ENCODE peak calls at places on chromosomes 2 and 18, in six cellular contexts. V is SK-MEL-5; F is fibroblast of lung; E is NCI-H2171; B is CD8-positive, alpha-beta memory T cell; S is NCI-H1930. X is an unnamed sample.
A peak's percentile ranks its signal among the peaks of the same experiment; 100 is the strongest.

GRCh38 chr2:119158563-119159347 is at the start of gene C1QL2:
- DNase-seq in V (no peak), F (no peak), E (peak; percentile 60), B (no peak), S (peak; percentile 60), X (no peak)

GRCh38 chr18:49019446-49020045 is 68.8 kb upstream of the SMAD7 start:
- DNase-seq in V (no peak), F (peak; percentile 12), E (no peak), B (no peak), S (no peak), X (peak; percentile 42)

GRCh38 chr18:31302991-31303390 is 15.0 kb upstream of the DSG1 start:
- DNase-seq in V (no peak), F (no peak), E (no peak), B (no peak), S (no peak), X (peak; percentile 8)

GRCh38 chr2:14975401-14975800 is 342.9 kb downstream of the LRATD1 start:
- DNase-seq in V (no peak), F (peak; percentile 31), E (no peak), B (no peak), S (no peak), X (peak; percentile 9)

GRCh38 chr18:51196116-51196810 is 1.2 kb downstream of the MEX3C start:
- DNase-seq in V (no peak), F (peak; percentile 39), E (peak; percentile 16), B (no peak), S (no peak), X (peak; percentile 15)

GRCh38 chr2:208142255-208142924 is 3.6 kb downstream of the CRYGB start:
- DNase-seq in V (no peak), F (peak; percentile 8), E (no peak), B (no peak), S (no peak), X (peak; percentile 4)

GRCh38 chr2:88540346-88540745 is 86.9 kb downstream of the EIF2AK3 start:
- DNase-seq in V (no peak), F (no peak), E (no peak), B (no peak), S (no peak), X (peak; percentile 53)

GRCh38 chr18:79507546-79508480 is 112.1 kb downstream of the NFATC1 start:
- DNase-seq in V (no peak), F (peak; percentile 38), E (no peak), B (peak; percentile 54), S (no peak), X (peak; percentile 41)

GRCh38 chr2:217890445-217890844 is 112.3 kb downstream of the TNS1 start:
- DNase-seq in V (peak; percentile 41), F (peak; percentile 83), E (no peak), B (no peak), S (no peak), X (peak; percentile 93)

GRCh38 chr2:147546109-147546508 is 298.7 kb upstream of the ACVR2A start:
- DNase-seq in V (no peak), F (no peak), E (no peak), B (no peak), S (no peak), X (no peak)

GRCh38 chr18:9806905-9807304 is 78.9 kb upstream of the TXNDC2 start:
- DNase-seq in V (no peak), F (no peak), E (no peak), B (no peak), S (no peak), X (no peak)

GRCh38 chr2:232876071-232876977 is 6.3 kb downstream of the SNORC start:
- DNase-seq in V (no peak), F (no peak), E (peak; percentile 37), B (no peak), S (peak; percentile 78), X (no peak)

GRCh38 chr18:54718436-54718773 is 109.9 kb upstream of the RAB27B start:
- DNase-seq in V (no peak), F (no peak), E (no peak), B (no peak), S (no peak), X (no peak)

GRCh38 chr2:174059178-174059874 is 94.2 kb upstream of the SP3 start:
- DNase-seq in V (no peak), F (peak; percentile 88), E (no peak), B (no peak), S (no peak), X (peak; percentile 93)

GRCh38 chr2:18829331-18829902 is 240.0 kb upstream of the NT5C1B start:
- DNase-seq in V (no peak), F (peak; percentile 18), E (no peak), B (no peak), S (no peak), X (peak; percentile 59)

GRCh38 chr2:230684222-230685164 is 28.1 kb upstream of the CAB39 start:
- DNase-seq in V (no peak), F (no peak), E (no peak), B (no peak), S (no peak), X (peak; percentile 79)

GRCh38 chr2:156563994-156564753 is 128.0 kb downstream of the GPD2 start:
- DNase-seq in V (no peak), F (no peak), E (no peak), B (no peak), S (no peak), X (no peak)

GRCh38 chr2:15941483-15941853 is 1.1 kb downstream of the MYCN start:
- DNase-seq in V (no peak), F (no peak), E (no peak), B (no peak), S (no peak), X (no peak)

GRCh38 chr2:8059255-8059654 is 622.6 kb upstream of the ID2 start:
- DNase-seq in V (no peak), F (no peak), E (peak; percentile 8), B (no peak), S (no peak), X (no peak)

GRCh38 chr18:6373187-6373586 is 41.5 kb downstream of the L3MBTL4 start:
- DNase-seq in V (no peak), F (no peak), E (no peak), B (no peak), S (no peak), X (no peak)

GRCh38 chr2:172578054-172578453 is 22.2 kb downstream of the PDK1 start:
- DNase-seq in V (no peak), F (no peak), E (no peak), B (no peak), S (no peak), X (peak; percentile 21)

GRCh38 chr2:160431441-160431840 is 62.2 kb downstream of the RBMS1 start:
- DNase-seq in V (no peak), F (no peak), E (no peak), B (no peak), S (no peak), X (peak; percentile 50)

GRCh38 chr18:70290482-70291294 is 1.8 kb downstream of the SOCS6 start:
- DNase-seq in V (no peak), F (no peak), E (no peak), B (no peak), S (no peak), X (no peak)

GRCh38 chr2:125643585-125643984 is 1012.4 kb upstream of the GYPC start:
- DNase-seq in V (no peak), F (no peak), E (no peak), B (no peak), S (no peak), X (no peak)

GRCh38 chr2:10135296-10136089 is 13.0 kb downstream of the RRM2 start:
- DNase-seq in V (peak; percentile 94), F (peak; percentile 37), E (peak; percentile 62), B (no peak), S (no peak), X (peak; percentile 53)

GRCh38 chr18:41719808-41720207 is 235.2 kb upstream of the PIK3C3 start:
- DNase-seq in V (no peak), F (no peak), E (no peak), B (no peak), S (no peak), X (no peak)

GRCh38 chr18:75456277-75456676 is 28.8 kb upstream of the SMIM21 start:
- DNase-seq in V (no peak), F (peak; percentile 29), E (no peak), B (no peak), S (no peak), X (no peak)

GRCh38 chr18:77087391-77088141 is 45.0 kb downstream of the MBP start:
- DNase-seq in V (no peak), F (peak; percentile 63), E (no peak), B (no peak), S (no peak), X (no peak)

GRCh38 chr2:127027715-127028114 is 79.2 kb downstream of the BIN1 start:
- DNase-seq in V (no peak), F (no peak), E (no peak), B (no peak), S (no peak), X (no peak)

GRCh38 chr2:221549143-221549542 is 23.0 kb downstream of the EPHA4 start:
- DNase-seq in V (no peak), F (peak; percentile 44), E (no peak), B (no peak), S (no peak), X (peak; percentile 44)

GRCh38 chr2:191049728-191050639 is 36.0 kb upstream of the STAT1 start:
- DNase-seq in V (no peak), F (peak; percentile 41), E (peak; percentile 45), B (no peak), S (no peak), X (peak; percentile 87)

GRCh38 chr2:208791257-208791656 is 384.7 kb downstream of the PTH2R start:
- DNase-seq in V (no peak), F (no peak), E (no peak), B (no peak), S (no peak), X (no peak)

GRCh38 chr2:241964133-241964532 is 94.6 kb downstream of the RTP5 start:
- DNase-seq in V (no peak), F (no peak), E (no peak), B (no peak), S (no peak), X (no peak)

GRCh38 chr2:119696494-119697030 is 17.6 kb downstream of the TMEM177 start:
- DNase-seq in V (no peak), F (no peak), E (no peak), B (no peak), S (no peak), X (no peak)

GRCh38 chr2:197205590-197206215 is 104.9 kb downstream of the ANKRD44 start:
- DNase-seq in V (no peak), F (no peak), E (no peak), B (peak; percentile 90), S (no peak), X (no peak)

GRCh38 chr2:149877064-149877463 is 289.5 kb upstream of the MMADHC start:
- DNase-seq in V (no peak), F (no peak), E (no peak), B (no peak), S (no peak), X (no peak)